ENCODE peak calls at places on chromosomes 3 and 15, in eight cellular contexts. X is astrocyte of the cerebellum; W is stimulated activated CD8-positive, alpha-beta memory T cell treated with anti-CD3 and anti-CD28 coated beads, Interleukin-12 subunit alpha, Interleukin-12 subunit beta, amount 100 ng/mL, for 4 hours; P is T-helper 1 cell; J is posterior cingulate gyrus; U is stimulated activated CD4-positive, alpha-beta T cell treated with anti-CD3 and anti-CD28 coated beads, Interleukin-2, amount 100 ng/mL, for 48 hours; Y is HT1080; Q is fibroblast of lung. Z is an unnamed sample.

GRCh38 chr3:151230644-151231043 is 27.6 kb upstream of the GPR171 start:
- DNase-seq in J (no peak), W (no peak), U (no peak), X (no peak), Q (no peak), P (no peak), Y (no peak), Z (no peak)

GRCh38 chr15:83110361-83110760 is 2.9 kb downstream of the TM6SF1 start:
- DNase-seq in X (no peak), Y (no peak), U (no peak), P (no peak), W (no peak), J (no peak), Q (no peak), Z (no peak)

GRCh38 chr15:73930790-73931281 is 4.6 kb downstream of the LOXL1 start:
- DNase-seq in Q (peak), J (no peak), Y (no peak), P (no peak), U (no peak), W (no peak), X (peak), Z (no peak)

GRCh38 chr3:34256791-34257190 is 458.4 kb downstream of the PDCD6IP start:
- DNase-seq in U (no peak), W (no peak), X (no peak), J (no peak), P (no peak), Y (no peak), Q (no peak), Z (no peak)

GRCh38 chr3:30628931-30629590 is 22.7 kb downstream of the TGFBR2 start:
- DNase-seq in X (no peak), J (no peak), P (no peak), U (no peak), Y (no peak), W (no peak), Q (peak), Z (no peak)

GRCh38 chr15:88902491-88902835 is 7.1 kb upstream of the HAPLN3 start:
- DNase-seq in X (no peak), U (no peak), Y (no peak), W (no peak), Q (no peak), J (no peak), P (no peak), Z (no peak)

GRCh38 chr3:134885877-134886621 is 91.0 kb downstream of the EPHB1 start:
- DNase-seq in U (no peak), P (no peak), Q (no peak), X (no peak), W (no peak), J (no peak), Y (peak), Z (no peak)

GRCh38 chr3:9059489-9060400 is 96.5 kb upstream of the RAD18 start:
- DNase-seq in X (no peak), J (no peak), Q (no peak), P (no peak), W (no peak), U (no peak), Y (no peak), Z (no peak)

GRCh38 chr3:179455954-179456353 is 4.7 kb upstream of the GNB4 start:
- DNase-seq in U (no peak), J (no peak), Y (no peak), Q (no peak), X (no peak), W (no peak), P (no peak), Z (no peak)

GRCh38 chr3:70880416-70880815 is 568.0 kb upstream of the MDFIC2 start:
- DNase-seq in U (no peak), Q (no peak), Y (no peak), J (no peak), P (no peak), W (no peak), X (no peak), Z (no peak)

GRCh38 chr3:126127452-126127851 is 43.5 kb upstream of the SLC41A3 start:
- DNase-seq in Q (no peak), Y (no peak), X (no peak), W (no peak), U (no peak), J (peak), P (no peak), Z (no peak)

GRCh38 chr15:78007211-78007956 is 70.1 kb downstream of the TBC1D2B start:
- DNase-seq in P (no peak), Q (no peak), J (no peak), X (no peak), Y (no peak), U (no peak), W (no peak), Z (no peak)

GRCh38 chr3:136955813-136956212 is 2.0 kb upstream of the IL20RB start:
- DNase-seq in P (no peak), W (no peak), J (no peak), Q (peak), U (no peak), Y (peak), X (peak), Z (no peak)

GRCh38 chr15:101264011-101264410 is 12.2 kb upstream of the CHSY1 start:
- DNase-seq in Y (no peak), Q (no peak), W (no peak), J (no peak), X (no peak), U (no peak), P (no peak), Z (no peak)

GRCh38 chr3:195583831-195584542 is at the start of gene APOD:
- DNase-seq in J (peak), W (no peak), U (no peak), X (no peak), P (no peak), Y (no peak), Q (peak), Z (no peak)

GRCh38 chr3:151403246-151403645 is 18.7 kb upstream of the P2RY12 start:
- DNase-seq in U (no peak), Q (peak), W (no peak), Y (peak), J (no peak), P (no peak), X (no peak), Z (no peak)

GRCh38 chr3:190291994-190292584 is 30.2 kb downstream of the CLDN1 start:
- DNase-seq in X (no peak), J (no peak), U (no peak), Q (no peak), W (no peak), Y (no peak), P (no peak), Z (no peak)

GRCh38 chr3:7381741-7382140 is 520.8 kb downstream of the GRM7 start:
- DNase-seq in U (no peak), J (no peak), Q (peak), X (no peak), W (no peak), Y (no peak), P (no peak), Z (no peak)

GRCh38 chr3:70094197-70094596 is 94.7 kb downstream of the SAMMSON start:
- DNase-seq in U (no peak), Y (no peak), X (no peak), P (no peak), W (no peak), Q (no peak), J (no peak), Z (no peak)

GRCh38 chr3:70312336-70312735 is at the start of gene MDFIC2:
- DNase-seq in J (no peak), Y (no peak), U (no peak), P (no peak), W (no peak), Q (no peak), X (no peak), Z (no peak)

GRCh38 chr15:57662802-57663201 is 43.7 kb upstream of the POLR2M start:
- DNase-seq in X (no peak), W (no peak), J (no peak), Q (no peak), Y (no peak), P (no peak), U (no peak), Z (no peak)

GRCh38 chr15:101579766-101580165 is 72.4 kb downstream of the TM2D3 start:
- DNase-seq in U (no peak), W (no peak), X (no peak), Q (no peak), P (no peak), Y (peak), J (no peak), Z (no peak)

GRCh38 chr3:67986703-67987102 is 332.3 kb upstream of the SUCLG2 start:
- DNase-seq in X (no peak), Y (no peak), J (no peak), W (no peak), U (no peak), Q (no peak), P (no peak), Z (no peak)

GRCh38 chr15:67126551-67127333 is 61.3 kb downstream of the SMAD3 start:
- DNase-seq in W (no peak), Y (peak), P (no peak), J (no peak), Q (no peak), X (no peak), U (no peak), Z (no peak)

Z was measured in NCI-H524 treated with DMSO at 0.1 percent for 48 hours.